ENCODE peak calls at places on chromosomes 3 and 15, in four cellular contexts. One of them, this sample, is unnamed.

GRCh38 chr15:79179108-79179561 is 88.6 kb upstream of the RASGRF1 start:
- DNase-seq in trophoblast cell: peak
- DNase-seq in IMR-90: peak
- DNase-seq in H1: no peak
- DNase-seq in this sample: no peak

GRCh38 chr3:81452406-81452805 is 309.0 kb downstream of the GBE1 start:
- DNase-seq in trophoblast cell: no peak
- DNase-seq in IMR-90: no peak
- DNase-seq in H1: no peak
- DNase-seq in this sample: no peak

GRCh38 chr15:88894819-88895767 is at the start of gene HAPLN3:
- DNase-seq in trophoblast cell: peak
- DNase-seq in IMR-90: peak
- DNase-seq in H1: peak
- DNase-seq in this sample: no peak

GRCh38 chr3:20657566-20657965 is 471.6 kb upstream of the SGO1 start:
- DNase-seq in trophoblast cell: no peak
- DNase-seq in IMR-90: no peak
- DNase-seq in H1: no peak
- DNase-seq in this sample: no peak

GRCh38 chr3:182501861-182502260 is 291.4 kb upstream of the ATP11B start:
- DNase-seq in trophoblast cell: no peak
- DNase-seq in IMR-90: no peak
- DNase-seq in H1: no peak
- DNase-seq in this sample: no peak

GRCh38 chr15:84023636-84024035 is 211.9 kb upstream of the GOLGA6L4 start:
- DNase-seq in trophoblast cell: peak
- DNase-seq in IMR-90: peak
- DNase-seq in H1: peak
- DNase-seq in this sample: no peak

GRCh38 chr15:84883916-84884781 is at the start of gene SLC28A1:
- DNase-seq in trophoblast cell: no peak
- DNase-seq in IMR-90: no peak
- DNase-seq in H1: no peak
- DNase-seq in this sample: no peak

GRCh38 chr3:52495096-52495495 is at the start of gene STAB1:
- DNase-seq in trophoblast cell: no peak
- DNase-seq in IMR-90: no peak
- DNase-seq in H1: no peak
- DNase-seq in this sample: no peak

GRCh38 chr3:185236969-185237368 is 16.9 kb downstream of the EHHADH start:
- DNase-seq in trophoblast cell: no peak
- DNase-seq in IMR-90: no peak
- DNase-seq in H1: no peak
- DNase-seq in this sample: no peak

GRCh38 chr3:147422934-147423599 is 13.9 kb downstream of the ZIC1 start:
- DNase-seq in trophoblast cell: no peak
- DNase-seq in IMR-90: no peak
- DNase-seq in H1: no peak
- DNase-seq in this sample: peak

GRCh38 chr3:42544492-42545283 is 37.1 kb downstream of the SEC22C start:
- DNase-seq in trophoblast cell: no peak
- DNase-seq in IMR-90: no peak
- DNase-seq in H1: no peak
- DNase-seq in this sample: no peak

GRCh38 chr3:155704771-155705559 is 39.9 kb downstream of the PLCH1 start:
- DNase-seq in trophoblast cell: no peak
- DNase-seq in IMR-90: peak
- DNase-seq in H1: no peak
- DNase-seq in this sample: peak

GRCh38 chr15:29696950-29697738 is 125.1 kb downstream of the TJP1 start:
- DNase-seq in trophoblast cell: no peak
- DNase-seq in IMR-90: no peak
- DNase-seq in H1: no peak
- DNase-seq in this sample: no peak

GRCh38 chr15:85414991-85415390 is 34.6 kb downstream of the AKAP13 start:
- DNase-seq in trophoblast cell: no peak
- DNase-seq in IMR-90: no peak
- DNase-seq in H1: no peak
- DNase-seq in this sample: no peak

GRCh38 chr3:10189557-10190374 is 25.0 kb downstream of the IRAK2 start:
- DNase-seq in trophoblast cell: no peak
- DNase-seq in IMR-90: peak
- DNase-seq in H1: no peak
- DNase-seq in this sample: no peak

GRCh38 chr3:179811321-179812095 is 158.7 kb downstream of the USP13 start:
- DNase-seq in trophoblast cell: peak
- DNase-seq in IMR-90: peak
- DNase-seq in H1: no peak
- DNase-seq in this sample: peak

GRCh38 chr3:27325419-27325818 is 43.8 kb downstream of the NEK10 start:
- DNase-seq in trophoblast cell: no peak
- DNase-seq in IMR-90: no peak
- DNase-seq in H1: no peak
- DNase-seq in this sample: no peak

GRCh38 chr3:112074616-112075497 is 11.3 kb upstream of the C3orf52 start:
- DNase-seq in trophoblast cell: peak
- DNase-seq in IMR-90: peak
- DNase-seq in H1: no peak
- DNase-seq in this sample: no peak

GRCh38 chr3:197511130-197511529 is 44.6 kb downstream of the BDH1 start:
- DNase-seq in trophoblast cell: no peak
- DNase-seq in IMR-90: peak
- DNase-seq in H1: no peak
- DNase-seq in this sample: no peak

GRCh38 chr3:42662037-42662812 is 8.7 kb downstream of the ZBTB47 start:
- DNase-seq in trophoblast cell: no peak
- DNase-seq in IMR-90: no peak
- DNase-seq in H1: no peak
- DNase-seq in this sample: no peak

GRCh38 chr3:19232566-19232965 is 84.3 kb downstream of the KCNH8 start:
- DNase-seq in trophoblast cell: no peak
- DNase-seq in IMR-90: no peak
- DNase-seq in H1: no peak
- DNase-seq in this sample: no peak

GRCh38 chr3:42752961-42753360 is 20.1 kb downstream of the CCDC13 start:
- DNase-seq in trophoblast cell: no peak
- DNase-seq in IMR-90: no peak
- DNase-seq in H1: no peak
- DNase-seq in this sample: no peak

DNA sequence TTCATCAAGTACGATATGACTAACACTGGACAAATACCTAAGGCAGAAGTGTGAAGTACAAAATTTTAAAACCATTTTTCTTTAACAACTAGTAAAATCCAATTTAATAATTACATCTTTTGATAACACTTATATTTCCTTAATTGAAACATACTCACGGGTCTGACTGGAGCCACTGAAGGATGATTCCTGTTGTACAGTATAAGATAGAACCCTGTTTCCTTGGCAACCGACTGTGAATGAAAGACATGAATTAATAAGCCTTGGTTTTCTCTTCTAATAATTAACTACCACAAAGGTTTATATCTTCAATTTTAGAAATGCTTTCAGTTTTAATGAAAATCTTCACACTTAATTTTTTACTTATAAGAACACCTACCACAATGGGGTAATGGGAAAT is 19.4 kb downstream of the DHX36 start:
- DNase-seq in trophoblast cell: no peak
- DNase-seq in IMR-90: no peak
- DNase-seq in H1: no peak
- DNase-seq in this sample: no peak
- H3K4me2 ChIP-seq in trophoblast cell: no peak
- H3K4me2 ChIP-seq in IMR-90: no peak
- H3K4me2 ChIP-seq in H1: no peak
- H3K4me2 ChIP-seq in this sample: no peak

GRCh38 chr3:45125550-45126026 is 20.6 kb downstream of the CDCP1 start:
- DNase-seq in trophoblast cell: no peak
- DNase-seq in IMR-90: no peak
- DNase-seq in H1: no peak
- DNase-seq in this sample: no peak
- H4K91ac ChIP-seq in trophoblast cell: no peak
- H4K91ac ChIP-seq in IMR-90: peak
- H4K91ac ChIP-seq in H1: no peak
- H4K91ac ChIP-seq in this sample: no peak

DNA sequence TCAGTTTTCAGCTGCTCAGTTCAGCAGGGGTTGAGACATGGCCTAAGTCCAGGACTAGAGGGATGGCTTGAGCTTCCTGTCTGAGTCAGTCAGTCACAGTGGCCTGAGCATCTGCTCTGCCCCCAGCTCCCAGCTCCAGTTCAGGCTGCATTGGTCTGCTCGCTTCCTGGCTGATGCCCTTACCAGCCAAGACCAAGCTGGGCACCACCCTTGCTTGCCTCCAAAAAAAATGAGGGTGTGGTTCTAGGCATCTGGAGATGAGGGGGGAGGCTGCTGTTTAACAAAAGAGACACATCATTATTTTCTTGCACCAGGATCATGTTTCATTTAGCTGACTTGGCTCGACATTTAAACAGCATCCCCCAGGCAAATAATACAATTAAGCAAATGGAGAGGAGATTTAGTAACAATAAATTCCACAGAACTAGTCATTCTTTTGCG is 70.7 kb downstream of the WNT5A start:
- DNase-seq in trophoblast cell: no peak
- DNase-seq in IMR-90: peak
- DNase-seq in H1: no peak
- DNase-seq in this sample: no peak
- H3K4me2 ChIP-seq in trophoblast cell: no peak
- H3K4me2 ChIP-seq in IMR-90: peak
- H3K4me2 ChIP-seq in H1: no peak
- H3K4me2 ChIP-seq in this sample: no peak

GRCh38 chr3:134360046-134360445 is 14.2 kb downstream of the AMOTL2 start:
- DNase-seq in trophoblast cell: no peak
- DNase-seq in IMR-90: no peak
- DNase-seq in H1: no peak
- DNase-seq in this sample: no peak
- H4K91ac ChIP-seq in trophoblast cell: no peak
- H4K91ac ChIP-seq in IMR-90: peak
- H4K91ac ChIP-seq in H1: no peak
- H4K91ac ChIP-seq in this sample: no peak

GRCh38 chr3:13332158-13332557 is 88.0 kb downstream of the NUP210 start:
- DNase-seq in trophoblast cell: no peak
- DNase-seq in IMR-90: no peak
- DNase-seq in H1: no peak
- DNase-seq in this sample: no peak

GRCh38 chr3:13333236-13333897 is 86.8 kb downstream of the NUP210 start:
- DNase-seq in trophoblast cell: no peak
- DNase-seq in IMR-90: no peak
- DNase-seq in H1: no peak
- DNase-seq in this sample: no peak

GRCh38 chr3:13335503-13335902 is 84.6 kb downstream of the NUP210 start:
- DNase-seq in trophoblast cell: no peak
- DNase-seq in IMR-90: no peak
- DNase-seq in H1: no peak
- DNase-seq in this sample: no peak

GRCh38 chr3:13335062-13335461 is 85.1 kb downstream of the NUP210 start:
- DNase-seq in trophoblast cell: no peak
- DNase-seq in IMR-90: no peak
- DNase-seq in H1: no peak
- DNase-seq in this sample: no peak

GRCh38 chr3:13332740-13333139 is 87.4 kb downstream of the NUP210 start:
- DNase-seq in trophoblast cell: no peak
- DNase-seq in IMR-90: no peak
- DNase-seq in H1: no peak
- DNase-seq in this sample: no peak
- H3K4me2 ChIP-seq in trophoblast cell: no peak
- H3K4me2 ChIP-seq in IMR-90: no peak
- H3K4me2 ChIP-seq in H1: no peak
- H3K4me2 ChIP-seq in this sample: no peak